ENCODE peak calls at places on chromosomes 13 and 19, in four cellular contexts. V is thoracic aorta, W is A549, U is right lobe of liver. M is an unnamed sample.

GRCh38 chr19:15390814-15391213 is 11.2 kb upstream of the AKAP8 start:
- DNase-seq in V (no peak), W (no peak), U (no peak), M (no peak)

GRCh38 chr13:64154514-64154913 is 2738.9 kb upstream of the PCDH20 start:
- DNase-seq in V (no peak), W (no peak), U (no peak), M (no peak)

GRCh38 chr19:44737238-44738160 is 11.0 kb upstream of the BCL3 start:
- DNase-seq in V (no peak), W (peak; percentile 79), U (peak; percentile 77), M (peak; percentile 43)

GRCh38 chr19:55069137-55069858 is 6.3 kb upstream of the RDH13 start:
- DNase-seq in V (no peak), W (peak; percentile 84), U (no peak), M (no peak)

GRCh38 chr19:17357724-17358123 is 19.4 kb downstream of the PLVAP start:
- DNase-seq in V (no peak), W (no peak), U (no peak), M (peak; percentile 76)

GRCh38 chr19:57850553-57851017 is 926 bp downstream of the ZNF587 start:
- DNase-seq in V (no peak), W (peak; percentile 15), U (no peak), M (no peak)

GRCh38 chr19:31350693-31351211 is 1.5 kb upstream of the TSHZ3 start:
- DNase-seq in V (no peak), W (no peak), U (peak; percentile 65), M (peak; percentile 82)

GRCh38 chr19:19710506-19710905 is 22.4 kb downstream of the ZNF14 start:
- DNase-seq in V (no peak), W (no peak), U (no peak), M (no peak)

GRCh38 chr13:24680921-24681585 is 845 bp downstream of the ATP12A start:
- DNase-seq in V (no peak), W (no peak), U (no peak), M (no peak)

GRCh38 chr19:14871619-14872230 is 14.2 kb downstream of the OR7A17 start:
- DNase-seq in V (no peak), W (peak; percentile 7), U (no peak), M (no peak)

GRCh38 chr13:31045621-31046081 is 113.2 kb downstream of the TEX26 start:
- DNase-seq in V (peak; percentile 9), W (peak; percentile 74), U (no peak), M (no peak)

GRCh38 chr19:2012941-2013682 is 2.4 kb downstream of the BTBD2 start:
- DNase-seq in V (no peak), W (no peak), U (no peak), M (no peak)

GRCh38 chr13:109145631-109146030 is 516.2 kb downstream of the MYO16 start:
- DNase-seq in V (no peak), W (peak; percentile 49), U (no peak), M (no peak)

GRCh38 chr13:100596516-100596915 is 7.9 kb upstream of the GGACT start:
- DNase-seq in V (no peak), W (no peak), U (no peak), M (no peak)

GRCh38 chr19:4012092-4012974 is 4.8 kb downstream of the PIAS4 start:
- DNase-seq in V (no peak), W (no peak), U (peak; percentile 78), M (no peak)

GRCh38 chr13:72384879-72385278 is 342.6 kb downstream of the MZT1 start:
- DNase-seq in V (no peak), W (no peak), U (no peak), M (no peak)

GRCh38 chr19:13872695-13873389 is 4.1 kb upstream of the NANOS3 start:
- DNase-seq in V (no peak), W (peak; percentile 71), U (no peak), M (no peak)

GRCh38 chr13:51674276-51674675 is 90.0 kb downstream of the WDFY2 start:
- DNase-seq in V (no peak), W (no peak), U (no peak), M (no peak)

GRCh38 chr19:58355215-58355796 is 2.0 kb upstream of the A1BG start:
- DNase-seq in V (no peak), W (no peak), U (peak; percentile 22), M (no peak)

GRCh38 chr19:55649579-55650557 is 1.9 kb downstream of the CCDC106 start:
- DNase-seq in V (no peak), W (no peak), U (no peak), M (no peak)

GRCh38 chr13:80571346-80572307 is 230.7 kb upstream of the SPRY2 start:
- DNase-seq in V (no peak), W (no peak), U (no peak), M (no peak)

GRCh38 chr19:3039641-3040077 is 10.6 kb upstream of the TLE2 start:
- DNase-seq in V (no peak), W (no peak), U (no peak), M (no peak)

GRCh38 chr13:79966039-79966438 is 374.9 kb downstream of the SPRY2 start:
- DNase-seq in V (no peak), W (no peak), U (no peak), M (no peak)

GRCh38 chr13:33554919-33555791 is 262.8 kb upstream of the RFC3 start:
- DNase-seq in V (no peak), W (no peak), U (no peak), M (no peak)

GRCh38 chr19:18501351-18501750 is 20.5 kb downstream of the ELL start:
- DNase-seq in V (no peak), W (no peak), U (no peak), M (peak; percentile 73)

GRCh38 chr19:18501832-18502231 is 20.0 kb downstream of the ELL start:
- DNase-seq in V (no peak), W (no peak), U (peak; percentile 78), M (peak; percentile 80)

GRCh38 chr19:18502236-18502632 is 19.6 kb downstream of the ELL start:
- DNase-seq in V (no peak), W (no peak), U (no peak), M (peak; percentile 72)

GRCh38 chr19:18503337-18503970 is 18.4 kb downstream of the ELL start:
- DNase-seq in V (no peak), W (no peak), U (no peak), M (peak; percentile 75)

GRCh38 chr19:18502633-18503294 is 19.1 kb downstream of the ELL start:
- DNase-seq in V (no peak), W (no peak), U (no peak), M (peak; percentile 85)
- H3K4me1 ChIP-seq in V (peaks cover 91% of the 10 kb centered on the region), W (peaks cover 31% of the 10 kb centered on the region), U (peaks cover 5% of the 10 kb centered on the region), M (peaks cover 82% of the 10 kb centered on the region)

GRCh38 chr13:40442191-40442590 is 224.2 kb downstream of the FOXO1 start:
- DNase-seq in V (no peak), W (no peak), U (no peak), M (no peak)
- H3K4me1 ChIP-seq in V (peaks cover 16% of the 10 kb centered on the region), W (peaks cover 9% of the 10 kb centered on the region), U (no peaks in the 10 kb centered on the region), M (peaks cover 73% of the 10 kb centered on the region)

GRCh38 chr19:47151627-47152026 is 21.0 kb downstream of the SAE1 start:
- DNase-seq in V (no peak), W (no peak), U (no peak), M (no peak)
- H3K4me1 ChIP-seq in V (no peaks in the 10 kb centered on the region), W (no peaks in the 10 kb centered on the region), U (no peaks in the 10 kb centered on the region), M (peaks cover 68% of the 10 kb centered on the region)

GRCh38 chr13:98508280-98509074 is 68.4 kb downstream of the STK24 start:
- DNase-seq in V (no peak), W (no peak), U (no peak), M (no peak)
- H3K4me1 ChIP-seq in V (peaks cover 37% of the 10 kb centered on the region), W (peaks cover 45% of the 10 kb centered on the region), U (peaks cover 3% of the 10 kb centered on the region), M (peaks cover 95% of the 10 kb centered on the region)

GRCh38 chr19:12314553-12314952 is 18.9 kb downstream of the ZNF563 start:
- DNase-seq in V (no peak), W (no peak), U (no peak), M (no peak)

GRCh38 chr19:12318782-12319413 is 14.5 kb downstream of the ZNF563 start:
- DNase-seq in V (no peak), W (no peak), U (no peak), M (no peak)
- H3K4me1 ChIP-seq in V (no peaks in the 10 kb centered on the region), W (no peaks in the 10 kb centered on the region), U (no peaks in the 10 kb centered on the region), M (no peaks in the 10 kb centered on the region)

DNA sequence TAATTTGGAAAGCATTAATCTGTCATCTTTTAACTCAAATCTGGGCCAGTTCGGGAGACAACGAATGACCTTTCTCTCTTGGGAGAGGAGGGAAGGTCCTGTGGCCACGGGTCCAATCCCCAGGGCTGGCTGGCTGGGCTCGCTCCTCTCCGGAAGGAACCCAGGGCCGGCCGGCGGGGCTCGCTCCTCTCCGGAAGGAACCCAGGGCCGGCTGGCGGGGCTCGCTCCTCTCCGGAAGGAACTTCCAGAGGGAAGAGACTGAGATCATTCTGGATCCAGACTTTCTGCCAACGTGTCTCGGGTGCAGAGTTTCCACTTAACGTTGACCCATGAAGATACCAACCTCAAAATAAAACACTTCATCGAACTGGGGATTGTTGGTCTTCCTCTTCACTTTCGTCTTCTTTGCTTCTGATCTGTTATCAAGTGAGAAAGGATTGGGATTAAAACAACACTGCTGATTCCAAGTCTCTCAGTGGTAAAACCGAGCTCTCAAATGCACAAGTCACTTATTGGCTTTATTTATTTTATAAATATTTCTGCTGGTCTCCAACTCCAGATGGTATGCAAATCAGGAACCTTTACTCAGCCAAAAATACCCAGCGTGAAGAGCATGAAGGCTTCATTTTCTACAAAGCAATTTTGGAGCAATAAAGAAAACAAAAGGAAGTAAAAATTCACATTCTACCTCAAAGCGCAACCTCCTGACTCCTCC is 53.3 kb upstream of the C13orf46 start:
- DNase-seq in V (no peak), W (no peak), U (peak; percentile 59), M (no peak)
- H3K4me1 ChIP-seq in V (peaks cover 22% of the 10 kb centered on the region), W (peaks cover 4% of the 10 kb centered on the region), U (no peaks in the 10 kb centered on the region), M (peaks cover 68% of the 10 kb centered on the region)

DNA sequence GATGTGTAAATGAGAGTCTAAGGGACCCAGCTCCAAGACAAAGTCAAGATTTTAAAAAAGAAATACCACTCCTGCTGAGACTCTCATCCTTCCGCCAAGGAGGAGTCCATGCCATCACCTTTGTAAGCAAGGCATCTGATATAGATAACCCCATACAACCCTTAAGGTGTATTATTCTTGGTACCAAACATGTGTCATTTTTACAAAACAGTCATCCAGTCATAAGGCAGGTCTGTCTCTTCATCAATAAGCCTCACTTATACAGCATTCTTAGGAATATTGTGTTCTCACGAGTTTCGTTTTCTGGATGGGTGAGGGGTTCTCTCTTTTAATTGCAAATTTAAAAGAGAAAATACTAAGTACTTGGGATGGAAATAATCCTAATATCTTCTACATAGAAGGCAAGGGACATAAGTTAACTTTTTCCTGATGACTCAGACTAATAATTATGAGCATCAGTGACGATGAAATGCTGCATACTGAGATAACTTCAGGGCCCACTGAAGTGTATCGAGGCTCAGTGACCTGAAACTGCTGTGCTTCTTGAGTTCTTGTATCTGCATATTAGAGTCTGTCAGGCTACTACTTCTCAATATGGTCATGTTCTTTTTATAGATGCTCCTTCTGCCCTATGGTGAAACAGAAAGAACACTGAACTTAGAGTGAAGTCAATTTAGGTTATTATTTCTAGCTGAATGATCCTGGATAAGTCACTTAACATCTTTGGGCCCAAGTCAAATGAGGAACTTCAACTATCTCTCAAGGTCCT is 166.6 kb downstream of the KLF12 start:
- DNase-seq in V (no peak), W (no peak), U (no peak), M (no peak)
- H3K4me1 ChIP-seq in V (peaks cover 28% of the 10 kb centered on the region), W (no peaks in the 10 kb centered on the region), U (no peaks in the 10 kb centered on the region), M (peaks cover 31% of the 10 kb centered on the region)